ENCODE peak calls at places on chromosomes 6 and 20, in eight cellular contexts. J is PC-3, V is BE2C, D is ascending aorta, L is cardiac fibroblast, N is BJ, Z is RWPE1, W is GM13977. K is an unnamed sample.

GRCh38 chr6:169340395-169340794 is 86.7 kb upstream of the THBS2 start:
- DNase-seq in D (peak), Z (peak), V (peak), W (no peak), L (no peak), J (peak), N (no peak), K (no peak)

GRCh38 chr20:43243672-43244269 is 54.1 kb upstream of the PTPRT start:
- DNase-seq in L (peak), D (no peak), J (peak), Z (no peak), V (peak), W (no peak), N (no peak), K (peak)

GRCh38 chr20:1900321-1900791 is 5.1 kb downstream of the SIRPA start:
- DNase-seq in W (peak), Z (peak), D (no peak), V (peak), N (peak), L (peak), J (peak), K (peak)

GRCh38 chr6:90088009-90088408 is 193.7 kb downstream of the GJA10 start:
- DNase-seq in J (peak), D (no peak), V (no peak), W (no peak), L (peak), N (peak), Z (peak), K (no peak)

GRCh38 chr6:7617954-7618764 is 28.2 kb downstream of the SNRNP48 start:
- DNase-seq in V (no peak), N (peak), D (peak), Z (peak), W (no peak), L (peak), J (peak), K (no peak)

GRCh38 chr6:166306378-166307081 is 1.7 kb downstream of the PRR18 start:
- DNase-seq in N (no peak), L (no peak), W (no peak), V (no peak), Z (no peak), D (no peak), J (no peak), K (no peak)

GRCh38 chr6:54194067-54194466 is 82.8 kb downstream of the MLIP start:
- DNase-seq in N (peak), L (peak), Z (peak), D (no peak), J (peak), V (no peak), W (no peak), K (no peak)

GRCh38 chr6:132298344-132298949 is 102.8 kb downstream of the MOXD1 start:
- DNase-seq in V (peak), D (peak), N (no peak), J (peak), L (peak), W (peak), Z (peak), K (peak)

GRCh38 chr20:13913517-13913916 is 76.9 kb downstream of the SEL1L2 start:
- DNase-seq in J (no peak), D (no peak), Z (no peak), W (no peak), V (no peak), L (no peak), N (no peak), K (no peak)

GRCh38 chr6:142695016-142695415 is 250.0 kb downstream of the HIVEP2 start:
- DNase-seq in L (peak), N (no peak), J (no peak), W (no peak), D (no peak), Z (no peak), V (no peak), K (no peak)

GRCh38 chr20:40309731-40310130 is 379.3 kb downstream of the MAFB start:
- DNase-seq in W (no peak), J (no peak), V (no peak), D (no peak), L (no peak), Z (no peak), N (no peak), K (no peak)

GRCh38 chr6:117938324-117938995 is 31.4 kb downstream of the SLC35F1 start:
- DNase-seq in J (no peak), N (peak), L (no peak), D (no peak), Z (no peak), W (no peak), V (peak), K (no peak)

GRCh38 chr6:144144996-144145395 is 5.3 kb upstream of the STX11 start:
- DNase-seq in V (no peak), Z (no peak), L (no peak), W (no peak), J (peak), N (no peak), D (no peak), K (no peak)

GRCh38 chr6:147774856-147775255 is 266.4 kb downstream of the SAMD5 start:
- DNase-seq in W (no peak), J (peak), Z (no peak), D (no peak), N (no peak), L (no peak), V (no peak), K (no peak)
- TF ChIP-seq CTCF in W (no peak), J (peak), Z (no peak), D (no peak), N (peak), L (peak), V (peak), K (no peak)

DNA sequence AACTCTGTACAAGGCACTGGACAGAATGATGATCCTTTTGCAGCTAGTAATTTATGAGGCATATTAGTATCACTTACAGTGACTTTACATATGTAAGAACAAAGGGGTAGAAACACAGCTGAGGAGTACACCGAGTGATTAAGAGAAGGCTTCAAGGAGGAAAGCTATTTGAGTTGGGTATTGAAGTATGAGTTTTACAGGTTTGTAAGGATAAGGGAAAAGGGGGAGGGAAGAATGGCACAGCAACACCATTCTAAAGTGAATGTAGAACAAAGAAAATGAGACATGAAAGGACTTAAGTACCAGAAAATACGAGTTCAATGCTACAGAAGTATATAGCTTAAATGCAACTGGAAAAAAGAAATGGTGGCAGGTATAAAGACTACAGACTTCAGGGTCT is 5.5 kb downstream of the CDK19 start:
- DNase-seq in V (no peak), L (no peak), W (no peak), Z (no peak), D (no peak), J (no peak), N (no peak), K (no peak)
- TF ChIP-seq CTCF in V (no peak), L (no peak), W (no peak), Z (no peak), D (no peak), J (no peak), N (no peak), K (no peak)

DNA sequence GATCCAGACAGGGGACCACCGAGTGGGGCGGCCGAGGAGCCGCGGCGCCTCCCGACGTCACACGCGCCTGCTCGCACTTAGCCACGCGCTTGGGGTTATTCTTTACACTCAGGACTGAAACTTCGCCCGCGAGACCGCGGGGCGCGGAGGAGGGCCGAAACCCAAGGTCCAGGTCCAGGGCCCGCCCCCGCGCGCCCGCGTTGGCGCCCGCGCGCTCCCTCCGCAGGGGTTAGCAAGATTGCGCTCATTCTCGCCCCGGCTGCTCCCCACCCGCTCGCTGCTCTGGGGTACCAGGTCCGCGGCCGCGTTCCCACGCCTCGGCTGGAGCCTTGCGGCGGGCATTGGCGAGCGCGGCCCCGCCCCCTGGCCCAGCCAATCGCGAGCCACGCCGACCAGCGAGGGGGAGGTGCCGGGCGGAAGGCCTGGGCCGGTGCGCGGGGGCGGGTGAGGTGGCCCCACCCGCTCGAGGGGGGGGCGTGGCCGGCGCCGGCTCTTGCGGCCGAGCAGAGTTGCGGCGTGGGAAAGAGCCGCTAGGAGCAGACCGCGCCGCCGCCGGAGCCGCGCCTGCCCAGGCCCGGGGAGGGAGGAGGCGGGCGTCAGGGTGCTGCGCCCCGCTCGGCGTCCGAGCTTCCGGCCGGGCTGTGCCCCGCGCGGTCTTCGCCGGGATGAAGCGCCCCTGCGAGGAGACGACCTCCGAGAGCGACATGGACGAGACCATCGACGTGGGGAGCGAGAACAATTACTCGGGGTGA is at the start of gene HEY2:
- DNase-seq in Z (peak), D (peak), W (peak), L (peak), N (peak), J (peak), V (peak), K (peak)
- TF ChIP-seq CTCF in Z (no peak), D (no peak), W (no peak), L (no peak), N (no peak), J (no peak), V (no peak), K (no peak)

DNA sequence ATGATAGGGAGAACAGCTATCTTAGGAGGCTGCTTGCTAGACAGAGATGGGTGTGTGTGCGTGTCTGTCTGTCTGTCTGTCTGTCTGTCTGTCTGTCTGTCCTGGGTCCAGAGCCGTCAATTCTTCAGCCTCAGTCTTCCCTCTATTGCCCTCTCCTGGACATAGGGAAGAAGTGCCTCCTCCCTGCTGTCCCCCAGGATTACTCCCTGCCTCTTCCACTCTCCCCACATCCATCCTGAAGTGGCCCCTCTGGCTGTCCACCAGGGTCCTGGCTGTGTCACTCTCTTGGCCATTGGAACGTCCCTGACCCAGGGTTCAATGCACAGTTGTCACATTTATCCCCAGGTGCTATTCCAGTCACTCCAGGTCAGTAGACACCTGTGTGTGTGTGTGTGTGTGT is 10.2 kb downstream of the TREML2 start:
- DNase-seq in J (no peak), D (no peak), Z (no peak), W (no peak), L (no peak), N (no peak), V (no peak), K (no peak)
- TF ChIP-seq CTCF in J (no peak), D (no peak), Z (no peak), W (no peak), L (no peak), N (no peak), V (peak), K (no peak)

GRCh38 chr20:50625986-50626677 is 65.2 kb downstream of the RIPOR3 start:
- DNase-seq in Z (no peak), L (peak), N (no peak), J (peak), W (no peak), V (peak), D (peak), K (peak)
- TF ChIP-seq CTCF in Z (no peak), L (peak), N (peak), J (peak), W (peak), V (peak), D (peak), K (peak)

GRCh38 chr6:43286995-43287716 is 10.9 kb upstream of the SLC22A7 start:
- DNase-seq in L (no peak), D (no peak), W (no peak), N (no peak), Z (no peak), J (no peak), V (no peak), K (no peak)
- TF ChIP-seq CTCF in L (peak), D (no peak), W (no peak), N (no peak), Z (no peak), J (peak), V (peak), K (peak)

DNA sequence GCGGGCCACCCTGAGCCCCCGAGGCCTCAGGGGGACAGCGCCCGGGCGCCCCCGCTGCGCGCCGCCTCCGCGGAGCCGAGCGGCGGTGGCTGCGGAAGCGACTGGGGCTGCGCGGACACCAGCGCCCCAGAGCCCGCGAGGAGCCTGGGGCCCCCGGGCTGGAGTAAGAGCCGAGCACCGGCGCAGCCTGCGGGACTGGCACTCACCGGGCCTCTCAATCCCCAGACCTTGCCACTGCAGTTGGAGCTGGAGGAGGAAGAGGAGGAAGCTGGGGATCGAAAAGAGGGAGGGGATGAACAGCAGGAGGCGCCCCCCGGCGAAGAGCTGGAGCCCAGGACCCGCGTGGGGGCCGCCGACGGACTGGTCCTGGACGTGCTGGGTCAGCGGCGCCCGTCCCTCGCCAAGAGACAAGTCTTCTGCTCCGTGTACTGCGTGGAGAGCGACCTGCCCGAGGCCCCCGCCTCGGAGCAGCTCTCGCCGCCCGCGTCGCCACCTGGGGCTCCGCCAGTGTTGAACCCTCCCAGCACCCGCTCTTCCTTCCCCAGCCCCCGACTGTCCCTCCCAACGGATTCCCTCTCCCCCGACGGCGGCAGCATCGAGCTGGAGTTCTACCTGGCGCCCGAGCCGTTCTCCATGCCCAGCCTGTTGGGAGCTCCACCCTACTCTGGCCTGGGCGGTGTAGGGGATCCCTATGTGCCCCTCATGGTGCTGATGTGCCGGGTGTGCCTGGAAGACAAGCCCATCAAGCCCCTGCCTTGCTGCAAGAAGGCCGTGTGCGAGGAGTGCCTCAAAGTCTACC is 579 bp downstream of the RNF217 start:
- DNase-seq in W (peak), V (peak), Z (no peak), N (no peak), J (peak), L (peak), D (peak), K (peak)
- TF ChIP-seq CTCF in W (no peak), V (peak), Z (no peak), N (peak), J (no peak), L (no peak), D (peak), K (no peak)

GRCh38 chr6:71368284-71368683 is 79.7 kb downstream of the OGFRL1 start:
- DNase-seq in Z (no peak), D (no peak), V (no peak), J (no peak), L (no peak), N (no peak), W (no peak), K (no peak)

GRCh38 chr6:71367763-71368162 is 79.2 kb downstream of the OGFRL1 start:
- DNase-seq in D (no peak), N (no peak), V (no peak), W (no peak), L (no peak), J (no peak), Z (peak), K (no peak)

GRCh38 chr6:71364910-71365542 is 76.4 kb downstream of the OGFRL1 start:
- DNase-seq in W (no peak), N (no peak), D (no peak), Z (no peak), J (no peak), L (no peak), V (no peak), K (no peak)
- TF ChIP-seq CTCF in W (no peak), N (no peak), D (no peak), Z (no peak), J (no peak), L (no peak), V (no peak), K (no peak)

K was measured in nephron progenitor cell.